ENCODE peak calls at places on chromosome 12, in eight cellular contexts. N is uterus, K is right atrium auricular region, R is mammary epithelial cell, C is K562, A is stomach, Y is right lobe of liver, L is fibroblast of lung. T is an unnamed sample.

GRCh38 chr12:124654666-124655316 is 87.4 kb upstream of the NCOR2 start:
- DNase-seq in N (peak; percentile 65), K (peak; percentile 83), R (no peak), C (no peak), A (peak; percentile 57), Y (peak; percentile 75), L (no peak), T (peak; percentile 61)

GRCh38 chr12:67754933-67755697 is 106.6 kb downstream of the DYRK2 start:
- DNase-seq in N (peak; percentile 24), K (peak; percentile 64), R (no peak), C (no peak), A (peak; percentile 66), Y (peak; percentile 78), L (no peak), T (no peak)

GRCh38 chr12:49091056-49091835 is 3.4 kb downstream of the DHH start:
- DNase-seq in N (no peak), K (no peak), R (no peak), C (no peak), A (no peak), Y (no peak), L (peak; percentile 20), T (no peak)

GRCh38 chr12:118220697-118221096 is 84.8 kb downstream of the PEBP1 start:
- DNase-seq in N (no peak), K (no peak), R (no peak), C (no peak), A (no peak), Y (no peak), L (peak; percentile 3), T (no peak)

GRCh38 chr12:12172106-12172511 is 94.7 kb downstream of the LRP6 start:
- DNase-seq in N (no peak), K (no peak), R (peak; percentile 83), C (no peak), A (no peak), Y (no peak), L (peak; percentile 70), T (no peak)

GRCh38 chr12:103046154-103046553 is 88.7 kb downstream of the ASCL1 start:
- DNase-seq in N (no peak), K (no peak), R (no peak), C (no peak), A (no peak), Y (no peak), L (no peak), T (no peak)

GRCh38 chr12:11653215-11653753 is 3.8 kb downstream of the ETV6 start:
- DNase-seq in N (no peak), K (no peak), R (peak; percentile 23), C (no peak), A (no peak), Y (no peak), L (peak; percentile 65), T (no peak)

GRCh38 chr12:124824195-124824594 is 39.5 kb downstream of the SCARB1 start:
- DNase-seq in N (no peak), K (no peak), R (no peak), C (no peak), A (no peak), Y (peak; percentile 60), L (no peak), T (no peak)

GRCh38 chr12:79326663-79327062 is 364.1 kb downstream of the PAWR start:
- DNase-seq in N (no peak), K (no peak), R (peak; percentile 14), C (no peak), A (no peak), Y (no peak), L (no peak), T (no peak)

GRCh38 chr12:97471194-97471593 is 8.6 kb downstream of the RMST start:
- DNase-seq in N (no peak), K (no peak), R (no peak), C (no peak), A (no peak), Y (no peak), L (no peak), T (no peak)

GRCh38 chr12:93176166-93176565 is 201.6 kb upstream of the NUDT4 start:
- DNase-seq in N (no peak), K (no peak), R (peak; percentile 32), C (no peak), A (no peak), Y (no peak), L (peak; percentile 72), T (no peak)

GRCh38 chr12:130164216-130164542 is 1.9 kb downstream of the FZD10 start:
- DNase-seq in N (no peak), K (no peak), R (no peak), C (no peak), A (peak; percentile 10), Y (no peak), L (no peak), T (no peak)

GRCh38 chr12:85529896-85530295 is 249.9 kb downstream of the ALX1 start:
- DNase-seq in N (no peak), K (no peak), R (no peak), C (no peak), A (no peak), Y (no peak), L (no peak), T (no peak)

GRCh38 chr12:48615681-48616080 is 45.8 kb upstream of the LALBA start:
- DNase-seq in N (no peak), K (no peak), R (peak; percentile 35), C (peak; percentile 42), A (no peak), Y (no peak), L (no peak), T (no peak)

GRCh38 chr12:105204916-105205315 is 31.1 kb downstream of the APPL2 start:
- DNase-seq in N (no peak), K (no peak), R (peak; percentile 71), C (no peak), A (no peak), Y (no peak), L (peak; percentile 92), T (peak; percentile 95)

GRCh38 chr12:132174703-132175490 is 30.6 kb downstream of the NOC4L start:
- DNase-seq in N (no peak), K (no peak), R (no peak), C (no peak), A (peak; percentile 54), Y (no peak), L (no peak), T (no peak)

DNA sequence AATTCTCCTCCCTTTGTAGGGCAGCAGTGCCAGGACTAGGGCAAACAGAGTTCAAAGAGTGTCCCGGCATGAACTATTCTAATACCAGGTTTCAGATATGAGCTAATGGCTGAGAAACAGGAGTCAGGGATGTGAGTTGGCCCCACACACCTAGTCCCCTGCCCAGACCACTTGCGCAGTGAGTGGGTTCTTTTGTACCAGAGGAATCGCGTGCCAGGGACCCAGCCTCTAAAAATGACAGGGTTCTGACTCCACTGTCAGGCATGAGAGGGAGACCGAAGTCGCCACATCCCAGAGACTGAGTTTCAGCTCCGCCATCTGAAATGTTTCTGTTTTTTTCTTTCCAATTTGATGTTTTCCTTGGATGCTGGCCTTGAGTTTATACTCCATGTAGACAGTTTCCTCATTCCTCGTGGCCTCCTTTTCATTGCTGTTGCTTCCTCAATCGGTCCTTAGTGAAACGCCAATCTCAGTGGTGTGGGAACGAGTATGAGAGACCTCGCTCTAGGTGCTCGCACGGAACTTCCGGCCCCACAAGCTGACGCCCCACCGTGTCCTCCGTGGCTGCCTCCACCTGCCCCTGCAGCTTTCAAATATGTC is 31.5 kb downstream of the FBXL14 start:
- DNase-seq in N (no peak), K (no peak), R (no peak), C (no peak), A (no peak), Y (no peak), L (peak; percentile 39), T (no peak)
- H3K27ac ChIP-seq in N (no peak overlapping the region), K (no peak overlapping the region), R (no peak overlapping the region), C (no peak overlapping the region), A (no peak overlapping the region), Y (no peak overlapping the region), L (no peak overlapping the region), T (peak overlapping the region; percentile 46)

GRCh38 chr12:552466-552865 is 92.7 kb downstream of the B4GALNT3 start:
- DNase-seq in N (no peak), K (no peak), R (no peak), C (no peak), A (no peak), Y (no peak), L (no peak), T (no peak)

GRCh38 chr12:556498-556897 is 96.8 kb downstream of the B4GALNT3 start:
- DNase-seq in N (no peak), K (no peak), R (no peak), C (no peak), A (no peak), Y (no peak), L (no peak), T (no peak)

GRCh38 chr12:554001-554285 is 94.2 kb downstream of the B4GALNT3 start:
- DNase-seq in N (no peak), K (no peak), R (no peak), C (no peak), A (no peak), Y (no peak), L (no peak), T (no peak)

GRCh38 chr12:550473-551260 is 90.9 kb downstream of the B4GALNT3 start:
- DNase-seq in N (no peak), K (no peak), R (no peak), C (no peak), A (peak; percentile 52), Y (peak; percentile 80), L (no peak), T (no peak)

GRCh38 chr12:553216-554000 is 93.7 kb downstream of the B4GALNT3 start:
- DNase-seq in N (no peak), K (no peak), R (no peak), C (no peak), A (no peak), Y (no peak), L (no peak), T (no peak)
- H3K4me1 ChIP-seq in N (no peaks in the 10 kb centered on the region), K (no peaks in the 10 kb centered on the region), R (no peaks in the 10 kb centered on the region), C (peaks cover 11% of the 10 kb centered on the region), A (no peaks in the 10 kb centered on the region), Y (no peaks in the 10 kb centered on the region), L (no peaks in the 10 kb centered on the region), T (no peaks in the 10 kb centered on the region)

GRCh38 chr12:119687879-119688278 is 19.9 kb downstream of the PRKAB1 start:
- DNase-seq in N (no peak), K (no peak), R (no peak), C (no peak), A (no peak), Y (no peak), L (no peak), T (no peak)

GRCh38 chr12:119685375-119685774 is 17.4 kb downstream of the PRKAB1 start:
- DNase-seq in N (no peak), K (no peak), R (no peak), C (no peak), A (no peak), Y (peak; percentile 61), L (no peak), T (no peak)

GRCh38 chr12:119687344-119687865 is 19.5 kb downstream of the PRKAB1 start:
- DNase-seq in N (no peak), K (no peak), R (no peak), C (no peak), A (no peak), Y (no peak), L (no peak), T (no peak)

GRCh38 chr12:119686776-119687175 is 18.8 kb downstream of the PRKAB1 start:
- DNase-seq in N (no peak), K (no peak), R (no peak), C (no peak), A (no peak), Y (no peak), L (no peak), T (no peak)

GRCh38 chr12:119686355-119686754 is 18.4 kb downstream of the PRKAB1 start:
- DNase-seq in N (no peak), K (no peak), R (no peak), C (no peak), A (peak; percentile 85), Y (peak; percentile 75), L (no peak), T (no peak)
- H3K27ac ChIP-seq in N (no peak overlapping the region), K (no peak overlapping the region), R (no peak overlapping the region), C (no peak overlapping the region), A (peak overlapping the region; percentile 10), Y (peak overlapping the region; percentile 87), L (no peak overlapping the region), T (no peak overlapping the region)

GRCh38 chr12:53005986-53006809 is at the start of gene EIF4B:
- DNase-seq in N (peak; percentile 100), K (peak; percentile 100), R (peak; percentile 99), C (peak; percentile 92), A (peak; percentile 100), Y (peak; percentile 100), L (peak; percentile 100), T (peak; percentile 96)
- H3K4me1 ChIP-seq in N (peaks cover 15% of the 10 kb centered on the region), K (no peaks in the 10 kb centered on the region), R (peaks cover 21% of the 10 kb centered on the region), C (peaks cover 8% of the 10 kb centered on the region), A (peaks cover 38% of the 10 kb centered on the region), Y (peaks cover 2% of the 10 kb centered on the region), L (peaks cover 2% of the 10 kb centered on the region), T (peaks cover 14% of the 10 kb centered on the region)